ENCODE peak calls at places on chromosomes 6 and 20, in seven cellular contexts. E is ovary, G is HFFc6, X is endothelial cell, N is cardiac muscle cell, Z is heart right ventricle, K is RWPE1. Q is an unnamed sample.

GRCh38 chr20:47204008-47204745 is 152.3 kb downstream of the ZMYND8 start:
- DNase-seq in K (peak), N (peak), E (no peak), G (peak), X (no peak), Z (no peak), Q (no peak)

GRCh38 chr20:37918035-37918434 is 15.1 kb downstream of the VSTM2L start:
- DNase-seq in N (no peak), E (no peak), Z (no peak), X (no peak), K (no peak), G (no peak), Q (no peak)

GRCh38 chr6:106783631-106784566 is 154.5 kb downstream of the QRSL1 start:
- DNase-seq in X (no peak), N (no peak), E (no peak), G (no peak), Z (no peak), K (peak), Q (no peak)

GRCh38 chr6:8276148-8276547 is 159.2 kb downstream of the SLC35B3 start:
- DNase-seq in G (no peak), N (no peak), K (no peak), X (no peak), Z (no peak), E (no peak), Q (no peak)

GRCh38 chr6:85389180-85389797 is 60.6 kb upstream of the NT5E start:
- DNase-seq in G (no peak), K (no peak), Z (no peak), E (no peak), N (no peak), X (no peak), Q (no peak)

GRCh38 chr6:139250296-139251274 is 41.2 kb downstream of the TXLNB start:
- DNase-seq in Z (peak), X (peak), K (peak), E (peak), G (peak), N (peak), Q (peak)

GRCh38 chr6:88843040-88843439 is 120.4 kb downstream of the RNGTT start:
- DNase-seq in G (peak), E (no peak), Z (no peak), K (no peak), X (no peak), N (peak), Q (no peak)

GRCh38 chr6:33206864-33207568 is 1.3 kb upstream of the RING1 start:
- DNase-seq in Z (no peak), E (peak), N (no peak), K (peak), X (peak), G (no peak), Q (no peak)

GRCh38 chr6:166596741-166597507 is 10.4 kb upstream of the RAMACL start:
- DNase-seq in G (no peak), E (no peak), N (no peak), Z (no peak), K (no peak), X (no peak), Q (no peak)

GRCh38 chr6:55963301-55963700 is 87.9 kb upstream of the BMP5 start:
- DNase-seq in Z (no peak), E (no peak), N (peak), K (no peak), G (no peak), X (no peak), Q (peak)

GRCh38 chr6:20770776-20771175 is 236.5 kb downstream of the CDKAL1 start:
- DNase-seq in G (no peak), E (no peak), Z (no peak), N (no peak), X (no peak), K (no peak), Q (no peak)

GRCh38 chr6:142946181-142946923 is 1.4 kb upstream of the HIVEP2 start:
- DNase-seq in X (peak), G (peak), N (peak), K (peak), E (peak), Z (peak), Q (peak)
- TF ChIP-seq CTCF in X (no peak), G (no peak), N (no peak), K (no peak), E (no peak), Z (no peak), Q (no peak)

GRCh38 chr6:13765570-13765969 is 48.8 kb downstream of the MCUR1 start:
- DNase-seq in K (no peak), Z (no peak), N (no peak), E (no peak), G (peak), X (no peak), Q (no peak)

GRCh38 chr6:13766201-13766634 is 48.1 kb downstream of the MCUR1 start:
- DNase-seq in Z (no peak), K (peak), N (peak), X (no peak), G (peak), E (no peak), Q (no peak)

GRCh38 chr6:13769034-13769654 is 45.2 kb downstream of the MCUR1 start:
- DNase-seq in K (no peak), Z (no peak), X (no peak), G (no peak), E (no peak), N (no peak), Q (no peak)

GRCh38 chr6:13767121-13767794 is 47.1 kb downstream of the MCUR1 start:
- DNase-seq in E (peak), K (no peak), X (no peak), N (peak), Z (peak), G (peak), Q (no peak)

DNA sequence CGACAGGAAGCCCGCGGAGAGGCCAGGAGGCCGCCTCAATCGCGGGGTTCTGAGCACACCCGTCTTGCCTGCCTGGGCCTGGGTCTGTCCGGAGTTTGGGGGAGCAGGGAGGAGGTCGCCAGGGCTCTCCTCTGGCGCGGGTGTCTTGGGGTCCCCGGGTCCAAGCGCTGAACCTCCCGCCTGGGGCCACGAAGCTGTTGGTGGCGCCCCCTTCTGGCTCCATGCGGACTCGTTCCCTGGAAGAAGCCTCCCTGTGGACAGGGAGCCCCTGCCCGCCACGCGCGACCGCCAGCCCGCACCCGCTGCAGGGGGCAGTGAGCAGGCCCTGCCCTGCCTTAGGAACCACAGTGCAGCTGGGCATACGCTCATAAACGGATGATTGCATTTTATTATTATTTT is 44.7 kb downstream of the MCUR1 start:
- DNase-seq in Z (no peak), E (no peak), X (peak), K (no peak), G (no peak), N (no peak), Q (no peak)
- TF ChIP-seq CTCF in Z (no peak), E (no peak), X (peak), K (no peak), G (peak), N (no peak), Q (no peak)

DNA sequence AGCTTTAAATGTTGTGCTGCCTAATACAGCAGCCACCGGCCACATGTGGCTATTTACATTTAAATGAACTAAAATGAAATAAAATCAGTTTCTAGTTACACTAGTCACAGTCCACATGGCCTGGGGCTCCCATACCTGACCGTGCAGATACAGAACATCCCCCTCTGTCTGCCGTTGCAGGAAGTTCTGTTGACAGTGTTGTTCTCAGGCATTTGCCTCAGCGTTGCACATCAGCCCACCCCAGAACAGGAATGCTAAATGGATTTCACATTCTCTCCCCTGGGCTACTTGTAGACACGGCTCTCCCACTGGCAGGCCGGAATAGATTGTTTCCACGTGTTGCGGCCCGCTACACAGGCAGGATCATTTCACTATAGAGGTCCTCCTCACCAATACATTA is 26.3 kb downstream of the JAG1 start:
- DNase-seq in K (no peak), N (no peak), Z (no peak), X (no peak), G (no peak), E (no peak), Q (peak)
- TF ChIP-seq CTCF in K (no peak), N (peak), Z (no peak), X (no peak), G (peak), E (no peak), Q (peak)

DNA sequence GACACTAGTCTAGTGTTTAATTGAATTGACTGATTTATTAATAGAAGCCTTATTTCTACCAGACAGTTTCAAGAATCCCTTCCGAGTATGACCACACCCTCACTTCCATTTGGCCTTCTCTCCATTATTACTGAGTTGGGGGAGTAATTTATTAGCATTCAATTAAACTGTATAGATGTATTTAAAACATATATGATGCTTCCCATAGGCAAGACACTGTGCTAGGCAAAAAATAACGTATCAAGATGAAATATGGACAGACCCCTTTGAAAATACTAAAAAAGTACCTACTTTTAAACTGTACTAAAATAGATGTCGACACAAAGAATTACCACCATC is 112.9 kb upstream of the PHACTR1 start:
- DNase-seq in G (no peak), E (no peak), Z (no peak), K (no peak), X (no peak), N (no peak), Q (no peak)
- TF ChIP-seq CTCF in G (peak), E (no peak), Z (no peak), K (no peak), X (no peak), N (no peak), Q (no peak)

GRCh38 chr6:32092760-32093497 is 16.2 kb downstream of the TNXB start:
- DNase-seq in Z (no peak), G (peak), N (peak), X (no peak), K (no peak), E (peak), Q (no peak)

GRCh38 chr6:32096087-32096393 is 13.1 kb downstream of the TNXB start:
- DNase-seq in G (no peak), E (no peak), X (no peak), K (no peak), N (no peak), Z (no peak), Q (no peak)

GRCh38 chr6:32095338-32096086 is 13.6 kb downstream of the TNXB start:
- DNase-seq in X (no peak), G (no peak), E (no peak), K (no peak), Z (no peak), N (no peak), Q (no peak)

GRCh38 chr6:32102255-32102654 is 6.9 kb downstream of the TNXB start:
- DNase-seq in G (no peak), X (no peak), K (no peak), E (no peak), N (no peak), Z (no peak), Q (no peak)

GRCh38 chr6:32096394-32097258 is 12.5 kb downstream of the TNXB start:
- DNase-seq in X (no peak), G (no peak), E (no peak), K (no peak), N (no peak), Z (no peak), Q (no peak)
- TF ChIP-seq CTCF in X (no peak), G (peak), E (no peak), K (no peak), N (no peak), Z (no peak), Q (no peak)

DNA sequence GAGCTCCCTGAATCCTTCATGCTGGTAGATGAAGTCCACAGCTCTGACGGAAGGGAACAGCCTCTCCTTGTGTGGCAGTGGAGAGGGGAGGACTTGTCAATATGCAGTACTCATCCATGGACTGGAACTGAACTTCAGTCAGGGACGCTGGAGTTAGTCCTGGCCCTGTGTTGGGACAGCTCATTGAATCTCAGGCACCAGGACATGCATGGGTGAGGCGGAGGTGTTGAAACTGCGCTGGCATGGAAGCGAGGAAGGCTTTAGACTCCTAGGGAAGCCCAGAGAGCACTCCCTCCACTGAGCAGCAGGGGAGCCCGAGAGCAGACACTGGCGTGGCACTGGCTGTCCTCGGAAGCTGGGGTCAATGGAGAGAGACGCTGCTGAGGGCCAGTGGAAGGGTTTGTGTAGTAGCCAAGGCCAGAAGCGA is 161.3 kb upstream of the GGTLC1 start:
- DNase-seq in Z (peak), N (peak), X (peak), K (no peak), G (no peak), E (no peak), Q (peak)
- TF ChIP-seq CTCF in Z (no peak), N (peak), X (peak), K (peak), G (peak), E (no peak), Q (peak)

GRCh38 chr20:18019068-18019467 is 38.6 kb downstream of the OVOL2 start:
- DNase-seq in Z (no peak), E (no peak), X (peak), K (no peak), G (no peak), N (peak), Q (no peak)
- TF ChIP-seq CTCF in Z (no peak), E (no peak), X (peak), K (no peak), G (peak), N (peak), Q (peak)